ENCODE peak calls at places on chromosome 21, in seven cellular contexts. J is hepatocyte; F is tibial nerve; L is GM23248; Z is naive thymus-derived CD4-positive, alpha-beta T cell; N is body of pancreas; O is lung. P is an unnamed sample.

GRCh38 chr21:34925597-34925996 is 123.5 kb downstream of the RUNX1 start:
- DNase-seq in J (no peak), L (no peak), Z (no peak), O (no peak), N (no peak), F (no peak), P (no peak)

GRCh38 chr21:15671188-15671587 is 58.6 kb upstream of the USP25 start:
- DNase-seq in L (no peak), N (no peak), O (no peak), F (no peak), J (no peak), Z (no peak), P (no peak)

GRCh38 chr21:39976805-39977204 is 109.6 kb downstream of the PCP4 start:
- DNase-seq in N (no peak), O (no peak), J (no peak), Z (no peak), F (no peak), L (no peak), P (no peak)

GRCh38 chr21:39604951-39605350 is 7.8 kb upstream of the B3GALT5 start:
- DNase-seq in O (no peak), F (no peak), J (no peak), L (no peak), Z (no peak), N (no peak), P (no peak)

GRCh38 chr21:32009263-32009662 is 136.4 kb downstream of the HUNK start:
- DNase-seq in N (no peak), Z (no peak), J (no peak), O (no peak), L (no peak), F (no peak), P (no peak)

GRCh38 chr21:32131960-32132359 is 146.9 kb downstream of the MIS18A start:
- DNase-seq in F (no peak), Z (no peak), N (no peak), L (peak; percentile 61), O (no peak), J (peak; percentile 43), P (no peak)

GRCh38 chr21:33058468-33059318 is 11.2 kb upstream of the OLIG1 start:
- DNase-seq in Z (no peak), O (no peak), J (no peak), F (no peak), L (no peak), N (peak; percentile 51), P (no peak)

GRCh38 chr21:20997633-20998455 is at the start of gene NCAM2:
- DNase-seq in F (peak; percentile 39), L (peak; percentile 82), J (peak; percentile 89), Z (peak; percentile 71), O (peak; percentile 52), N (peak; percentile 83), P (peak; percentile 45)

GRCh38 chr21:34890724-34891609 is 158.1 kb downstream of the RUNX1 start:
- DNase-seq in Z (peak; percentile 17), N (peak; percentile 9), J (peak; percentile 52), L (peak; percentile 62), O (no peak), F (no peak), P (no peak)

GRCh38 chr21:22076471-22076870 is 1078.3 kb downstream of the NCAM2 start:
- DNase-seq in Z (no peak), O (no peak), L (no peak), F (no peak), N (no peak), J (no peak), P (no peak)

GRCh38 chr21:39136711-39137110 is 46.5 kb downstream of the PSMG1 start:
- DNase-seq in F (no peak), N (no peak), Z (no peak), O (peak; percentile 26), J (no peak), L (peak; percentile 80), P (no peak)

GRCh38 chr21:19507682-19508260 is 1104.2 kb upstream of the TMPRSS15 start:
- DNase-seq in Z (no peak), J (peak; percentile 15), L (no peak), F (no peak), O (no peak), N (no peak), P (no peak)

GRCh38 chr21:32611471-32611997 is 643 bp downstream of the CFAP298 start:
- DNase-seq in Z (peak; percentile 3), J (peak; percentile 39), L (peak; percentile 71), O (peak; percentile 35), F (no peak), N (peak; percentile 32), P (no peak)

GRCh38 chr21:15706686-15707085 is 23.1 kb upstream of the USP25 start:
- DNase-seq in O (peak; percentile 31), N (no peak), J (peak; percentile 71), Z (no peak), L (peak; percentile 94), F (no peak), P (no peak)

GRCh38 chr21:33951276-33952178 is 35.9 kb upstream of the ATP5PO start:
- DNase-seq in F (no peak), O (no peak), L (peak; percentile 53), Z (peak; percentile 13), J (no peak), N (no peak), P (no peak)

GRCh38 chr21:32516729-32517649 is 68.3 kb downstream of the TCP10L start:
- DNase-seq in J (peak; percentile 28), F (no peak), O (no peak), N (no peak), L (peak; percentile 98), Z (no peak), P (no peak)

DNA sequence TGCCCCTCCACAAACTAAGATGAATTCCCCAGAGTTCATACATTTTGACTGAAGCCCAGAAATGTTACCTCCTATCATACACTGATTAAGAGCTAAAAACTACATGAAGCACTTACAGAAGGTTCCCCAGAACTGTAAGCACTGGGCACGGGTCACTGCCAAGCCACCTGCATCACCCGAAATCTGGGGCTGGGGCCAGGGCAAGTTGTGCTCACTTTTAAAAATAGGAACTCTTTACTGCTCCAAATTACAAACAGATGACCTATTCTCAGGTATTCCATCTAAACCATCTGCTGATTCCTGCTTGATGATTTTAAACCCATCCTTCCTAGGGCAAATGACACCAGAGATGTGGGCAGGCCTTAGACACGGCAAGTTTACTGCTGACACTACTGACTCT is 4.8 kb downstream of the SETD4 start:
- DNase-seq in L (no peak), N (no peak), Z (no peak), O (no peak), F (no peak), J (no peak), P (no peak)
- H3K36me3 ChIP-seq in L (peaks cover 47% of the 10 kb centered on the region), N (peaks cover 17% of the 10 kb centered on the region), Z (peaks cover 72% of the 10 kb centered on the region), O (peaks cover 26% of the 10 kb centered on the region), F (peaks cover 31% of the 10 kb centered on the region), J (no peaks in the 10 kb centered on the region), P (peaks cover 52% of the 10 kb centered on the region)

DNA sequence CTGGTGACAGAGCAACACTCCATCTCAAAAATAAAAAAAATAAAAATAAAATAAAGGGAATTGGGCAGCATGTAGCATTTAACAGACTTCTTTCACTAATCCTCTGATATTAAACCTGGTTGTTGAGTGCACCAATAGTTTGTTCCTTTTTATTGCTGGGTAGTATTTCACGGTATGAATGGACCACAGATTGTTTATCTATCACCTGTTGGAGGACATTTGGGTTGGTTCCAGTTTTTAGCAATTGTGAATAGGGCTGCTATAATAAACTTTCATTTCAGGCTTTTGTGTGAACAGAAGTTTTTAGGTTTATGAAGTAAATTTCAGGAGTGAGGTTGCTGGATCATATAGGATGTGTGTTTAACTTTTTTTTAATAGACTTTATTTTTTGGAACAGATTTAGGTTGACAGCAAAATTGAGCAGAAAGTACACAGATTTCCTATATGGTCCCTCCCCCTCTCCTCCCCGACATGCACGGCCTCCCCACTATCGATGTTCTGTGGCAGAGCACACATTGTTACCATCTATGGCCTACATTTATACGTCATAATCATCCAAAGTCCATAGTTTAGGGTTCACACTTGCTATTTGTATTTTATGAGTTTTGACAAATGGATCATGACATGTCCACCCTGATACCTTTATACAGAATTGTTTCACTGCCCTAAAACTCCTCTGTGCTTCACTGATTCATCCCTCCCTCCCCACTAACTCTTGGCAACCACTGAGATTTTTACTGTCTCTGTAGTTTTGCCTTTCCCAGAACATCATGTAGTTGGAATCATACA is 66.1 kb upstream of the TMPRSS2 start:
- DNase-seq in J (no peak), L (no peak), O (no peak), N (no peak), F (no peak), Z (no peak), P (no peak)
- H3K9me3 ChIP-seq in J (peaks cover 7% of the 10 kb centered on the region), L (peaks cover 7% of the 10 kb centered on the region), O (peaks cover 12% of the 10 kb centered on the region), N (no peaks in the 10 kb centered on the region), F (peaks cover 9% of the 10 kb centered on the region), Z (peaks cover 18% of the 10 kb centered on the region), P (no peaks in the 10 kb centered on the region)

GRCh38 chr21:36381841-36382589 is 3.2 kb upstream of the CHAF1B start:
- DNase-seq in J (no peak), L (peak; percentile 56), Z (no peak), F (no peak), O (no peak), N (no peak), P (no peak)

GRCh38 chr21:36385233-36385908 is at the start of gene CHAF1B:
- DNase-seq in O (peak; percentile 77), J (peak; percentile 93), N (peak; percentile 92), F (peak; percentile 64), L (peak; percentile 91), Z (peak; percentile 78), P (peak; percentile 65)

GRCh38 chr21:36385909-36386642 is 884 bp downstream of the CHAF1B start:
- DNase-seq in Z (no peak), O (no peak), F (no peak), N (no peak), J (no peak), L (peak; percentile 48), P (no peak)

GRCh38 chr21:36388076-36388475 is 2.9 kb downstream of the CHAF1B start:
- DNase-seq in F (no peak), Z (no peak), O (no peak), J (no peak), N (no peak), L (no peak), P (no peak)

DNA sequence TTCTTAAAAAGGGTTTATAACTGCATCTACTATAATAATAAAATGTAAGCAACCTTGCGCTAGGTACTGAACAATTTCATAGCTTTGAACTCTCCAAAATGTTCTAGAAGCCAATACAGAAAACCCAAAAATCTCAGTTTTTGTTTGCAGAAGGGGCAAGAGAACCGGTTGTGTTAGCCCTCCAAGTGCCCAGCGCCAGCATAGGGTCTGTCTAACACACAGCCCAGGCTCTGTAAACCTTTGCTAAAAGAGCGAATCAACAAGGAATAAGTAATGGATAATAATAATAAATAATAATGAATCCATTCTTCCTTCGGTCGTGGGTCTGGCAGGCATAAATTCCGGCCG is 333 bp upstream of the CHAF1B start:
- DNase-seq in N (no peak), F (no peak), Z (no peak), L (no peak), O (no peak), J (no peak), P (no peak)
- H3K4me3 ChIP-seq in N (no peak overlapping the region), F (peak overlapping the region; percentile 87), Z (no peak overlapping the region), L (peak overlapping the region; percentile 84), O (no peak overlapping the region), J (peak overlapping the region; percentile 16), P (peak overlapping the region; percentile 82)

DNA sequence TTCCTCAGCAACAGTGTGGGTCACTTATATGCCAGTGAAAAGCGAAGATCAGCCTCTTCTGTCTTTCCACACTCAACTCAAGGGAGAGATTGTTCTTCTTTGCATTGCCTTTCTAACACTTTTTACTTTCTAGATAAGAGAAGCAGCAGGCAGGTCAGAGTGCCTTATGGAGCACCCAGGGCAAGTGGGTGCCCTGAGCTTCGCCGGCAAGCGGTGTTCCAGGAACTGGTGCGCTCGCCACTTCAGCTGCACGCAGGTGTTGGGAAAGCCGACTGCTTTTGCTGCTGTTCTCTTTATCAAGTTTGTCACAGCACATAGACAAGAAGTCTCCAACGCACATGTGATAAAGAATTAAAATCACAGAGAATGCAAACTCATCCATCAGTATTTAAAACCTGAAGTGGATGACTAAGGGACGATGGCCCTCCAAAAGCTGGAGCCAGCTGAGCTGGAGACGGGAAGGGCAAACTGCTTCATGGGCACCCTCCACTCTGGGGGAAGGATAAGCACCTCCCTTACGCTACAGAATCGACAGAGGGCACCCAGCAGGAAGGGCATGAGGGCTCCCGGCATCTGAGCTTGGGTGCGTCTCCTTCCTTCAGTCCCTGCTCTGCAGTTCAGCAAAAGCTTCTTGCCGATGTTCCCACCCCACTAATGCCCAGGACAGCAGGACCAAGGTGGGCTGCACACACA is 20.7 kb downstream of the UBE2G2 start:
- DNase-seq in F (no peak), N (no peak), Z (no peak), L (no peak), O (no peak), J (no peak), P (no peak)
- H3K36me3 ChIP-seq in F (no peaks in the 10 kb centered on the region), N (no peaks in the 10 kb centered on the region), Z (peaks cover 49% of the 10 kb centered on the region), L (peaks cover 14% of the 10 kb centered on the region), O (peaks cover 3% of the 10 kb centered on the region), J (no peaks in the 10 kb centered on the region), P (peaks cover 35% of the 10 kb centered on the region)